ENCODE peak calls at places on chromosome 21, in four cellular contexts. Z, M, E and Y are unnamed samples.

GRCh38 chr21:34836103-34836932 is 167.5 kb downstream of the CLIC6 start:
- DNase-seq in Z (no peak), M (peak), E (peak), Y (peak)

GRCh38 chr21:46099476-46099875 is 1.6 kb downstream of the COL6A2 start:
- DNase-seq in Z (no peak), M (no peak), E (peak), Y (no peak)

GRCh38 chr21:15014220-15014619 is 50.6 kb downstream of the NRIP1 start:
- DNase-seq in Z (no peak), M (no peak), E (peak), Y (no peak)

GRCh38 chr21:34513109-34513675 is 1.2 kb upstream of the KCNE1 start:
- DNase-seq in Z (no peak), M (no peak), E (no peak), Y (no peak)

GRCh38 chr21:44636209-44637017 is 743 bp upstream of the KRTAP10-10 start:
- DNase-seq in Z (no peak), M (no peak), E (no peak), Y (no peak)

GRCh38 chr21:37546949-37547614 is 180.5 kb downstream of the DYRK1A start:
- DNase-seq in Z (no peak), M (no peak), E (peak), Y (peak)

GRCh38 chr21:45846373-45847160 is 135.0 kb upstream of the COL6A1 start:
- DNase-seq in Z (no peak), M (no peak), E (no peak), Y (no peak)

GRCh38 chr21:41847066-41847804 is 31.9 kb downstream of the PRDM15 start:
- DNase-seq in Z (no peak), M (peak), E (peak), Y (no peak)

DNA sequence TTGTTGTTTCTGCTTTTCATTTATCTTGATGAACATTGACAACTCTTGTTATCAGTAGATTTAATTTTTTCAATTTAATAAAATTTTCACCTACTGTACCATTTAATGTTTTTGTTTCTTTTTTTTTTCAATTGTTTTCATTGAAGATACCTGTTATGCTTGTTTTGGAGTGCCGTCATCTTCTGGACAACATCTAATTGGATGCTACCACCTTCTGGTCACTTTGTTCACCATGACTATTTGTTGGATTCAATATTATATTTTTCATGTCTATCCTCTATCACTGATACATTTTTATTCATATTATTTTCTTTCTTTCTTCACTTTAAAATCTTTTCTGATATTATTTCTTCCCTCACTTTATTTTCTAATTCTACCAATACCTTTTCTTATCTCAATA is 14.0 kb downstream of the KRTAP21-2 start:
- DNase-seq in Z (no peak), M (no peak), E (no peak), Y (no peak)
- TF ChIP-seq CTCF in Z (no peak), M (no peak), E (no peak), Y (no peak)

GRCh38 chr21:31347435-31348032 is 3.5 kb upstream of the TIAM1 start:
- DNase-seq in Z (peak), M (no peak), E (peak), Y (no peak)
- TF ChIP-seq CTCF in Z (peak), M (peak), E (peak), Y (peak)

GRCh38 chr21:30340714-30341573 is 3.5 kb upstream of the KRTAP27-1 start:
- DNase-seq in Z (peak), M (no peak), E (peak), Y (no peak)

GRCh38 chr21:30349572-30349971 is 1.2 kb upstream of the KRTAP23-1 start:
- DNase-seq in Z (no peak), M (no peak), E (peak), Y (no peak)

GRCh38 chr21:30348506-30348905 is at the start of gene KRTAP23-1:
- DNase-seq in Z (no peak), M (no peak), E (no peak), Y (no peak)

GRCh38 chr21:30345014-30345413 is 3.4 kb downstream of the KRTAP23-1 start:
- DNase-seq in Z (no peak), M (no peak), E (no peak), Y (no peak)
- TF ChIP-seq CTCF in Z (no peak), M (no peak), E (no peak), Y (no peak)

DNA sequence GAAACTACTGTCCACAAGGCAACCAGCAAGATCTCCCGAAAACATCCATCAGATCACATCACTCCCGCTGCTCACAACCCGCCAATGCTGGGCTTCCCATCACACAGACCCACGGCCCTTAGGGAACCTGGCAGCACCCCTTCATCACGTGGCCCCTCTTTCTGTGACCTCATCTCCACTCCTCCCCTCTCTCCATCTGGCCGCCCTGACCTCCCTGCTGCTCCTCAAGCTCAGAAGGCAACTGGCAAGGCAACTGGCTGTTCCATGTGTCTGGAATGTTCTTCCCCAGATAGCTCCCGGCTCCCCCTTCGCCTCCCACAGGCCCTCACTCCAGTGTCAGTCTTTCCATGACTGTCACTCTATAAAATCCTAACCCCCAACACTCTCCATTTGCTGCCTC is 113.0 kb upstream of the ERG start:
- DNase-seq in Z (no peak), M (no peak), E (no peak), Y (no peak)
- TF ChIP-seq CTCF in Z (no peak), M (no peak), E (no peak), Y (no peak)

GRCh38 chr21:31092867-31093266 is 54.6 kb upstream of the KRTAP19-8 start:
- DNase-seq in Z (no peak), M (no peak), E (no peak), Y (no peak)

GRCh38 chr21:31099122-31099521 is 60.8 kb upstream of the KRTAP19-8 start:
- DNase-seq in Z (no peak), M (no peak), E (no peak), Y (no peak)

GRCh38 chr21:31103163-31103562 is 64.9 kb upstream of the KRTAP19-8 start:
- DNase-seq in Z (no peak), M (no peak), E (no peak), Y (no peak)

GRCh38 chr21:31103571-31104265 is 65.4 kb upstream of the KRTAP19-8 start:
- DNase-seq in Z (no peak), M (no peak), E (no peak), Y (no peak)

GRCh38 chr21:31098576-31099005 is 60.3 kb upstream of the KRTAP19-8 start:
- DNase-seq in Z (peak), M (peak), E (peak), Y (no peak)
- TF ChIP-seq CTCF in Z (peak), M (peak), E (peak), Y (peak)

DNA sequence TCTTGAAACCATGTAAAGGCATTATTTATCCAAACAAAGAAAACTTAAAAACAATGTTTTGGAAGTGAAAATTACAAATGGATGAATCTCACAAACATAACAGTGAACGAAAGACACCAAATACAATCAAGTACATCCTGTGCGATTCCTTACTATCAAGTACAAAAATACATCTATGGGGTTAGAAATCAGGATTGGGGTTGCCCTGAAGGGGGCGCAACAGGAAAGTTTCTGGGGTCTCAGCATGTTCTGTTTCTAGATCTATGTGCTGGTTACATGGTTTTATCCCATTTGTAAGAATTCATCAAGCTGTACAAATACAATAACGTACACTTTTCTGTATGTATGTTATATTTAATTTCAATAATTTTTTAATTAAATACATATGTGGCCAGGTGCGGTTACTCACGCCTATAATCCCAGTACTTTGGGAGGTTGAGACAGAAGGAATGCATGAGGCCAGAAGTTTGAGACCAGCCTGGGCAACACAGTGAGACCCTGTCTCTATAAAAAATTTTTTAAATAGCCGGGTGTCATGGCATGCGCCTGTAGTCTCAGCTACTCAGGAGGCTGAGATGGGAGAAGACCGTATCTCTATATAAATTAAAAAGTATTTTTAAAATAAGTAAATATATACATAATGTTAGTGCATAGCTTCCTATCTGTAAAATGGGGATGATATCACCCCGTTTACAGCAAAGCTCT is 121.5 kb upstream of the SOD1 start:
- DNase-seq in Z (peak), M (no peak), E (no peak), Y (no peak)
- TF ChIP-seq CTCF in Z (peak), M (peak), E (peak), Y (peak)

GRCh38 chr21:27759820-27760219 is 792.9 kb upstream of the ADAMTS5 start:
- DNase-seq in Z (no peak), M (no peak), E (no peak), Y (no peak)
- TF ChIP-seq CTCF in Z (no peak), M (no peak), E (peak), Y (no peak)

DNA sequence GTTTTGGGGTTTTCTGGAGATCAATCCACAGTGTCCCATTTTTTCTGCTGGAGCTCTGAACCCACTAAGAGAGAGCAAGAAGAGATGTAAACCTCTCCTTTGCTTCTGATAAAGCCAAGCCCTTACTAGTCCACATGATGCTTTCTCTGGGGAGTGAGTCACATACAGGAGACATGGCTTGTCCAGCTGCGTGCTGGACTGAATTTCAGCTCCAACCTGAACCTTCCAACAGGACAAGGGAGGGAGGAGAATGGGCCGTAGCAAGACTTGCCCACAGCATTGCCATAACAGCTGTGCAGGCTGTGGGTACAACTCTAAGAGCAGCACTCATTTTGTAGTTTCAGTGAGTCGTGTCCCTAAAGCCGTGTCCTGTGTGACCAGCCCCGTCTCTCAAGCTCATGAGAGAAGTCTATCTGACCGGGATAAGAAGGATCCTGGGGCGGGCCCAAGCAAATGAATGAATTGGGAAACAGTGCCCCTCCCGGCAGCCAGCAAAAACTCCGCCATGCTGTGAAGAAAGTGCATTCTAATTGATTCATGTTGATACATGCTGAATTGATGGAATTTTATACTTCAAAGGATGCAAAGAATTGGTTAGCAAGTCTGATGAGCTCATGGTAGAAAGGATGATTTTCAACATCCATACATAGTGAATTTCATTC is 195.2 kb downstream of the GABPA start:
- DNase-seq in Z (no peak), M (no peak), E (peak), Y (no peak)
- TF ChIP-seq CTCF in Z (no peak), M (no peak), E (peak), Y (no peak)

DNA sequence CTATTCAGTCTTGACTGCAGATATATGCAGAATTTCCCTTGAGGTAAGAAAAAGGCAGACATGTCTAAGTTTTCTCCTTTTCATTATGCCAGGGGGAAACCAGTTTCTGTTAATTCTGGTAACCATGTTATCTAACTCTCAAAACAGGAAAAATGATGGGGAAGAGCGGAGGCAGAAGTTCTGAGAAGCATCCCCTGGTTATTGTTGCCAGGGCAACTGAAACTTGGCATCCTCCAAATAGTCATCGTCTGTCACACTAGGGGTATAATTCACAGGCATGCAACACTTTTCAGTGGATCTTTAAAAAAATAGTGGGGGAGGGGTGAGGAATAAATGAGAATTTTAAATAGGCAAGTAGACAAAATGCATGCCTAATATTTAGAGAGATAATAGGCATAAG is 715.3 kb upstream of the CXADR start:
- DNase-seq in Z (no peak), M (no peak), E (no peak), Y (no peak)
- TF ChIP-seq CTCF in Z (no peak), M (no peak), E (no peak), Y (no peak)

DNA sequence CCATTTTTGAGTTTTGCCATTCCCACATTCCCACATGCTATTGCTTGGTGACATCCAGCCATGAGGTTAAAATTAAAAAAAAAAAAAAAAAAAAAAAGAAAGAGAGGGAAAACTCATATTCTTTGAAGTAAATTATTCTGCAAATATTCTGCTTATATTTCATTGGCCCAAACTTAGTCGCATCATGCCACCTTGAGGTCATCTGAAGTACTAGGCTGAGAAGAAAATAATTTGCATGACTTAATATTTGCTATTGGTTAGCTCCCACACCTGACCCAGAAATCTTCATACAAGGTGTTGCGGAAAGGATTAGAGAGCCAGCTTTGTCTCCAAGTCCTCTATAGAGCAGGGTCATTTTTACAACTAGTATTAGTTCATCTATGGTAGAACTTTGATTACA is 2206.0 kb downstream of the MRPL39 start:
- DNase-seq in Z (no peak), M (no peak), E (peak), Y (no peak)
- TF ChIP-seq CTCF in Z (peak), M (no peak), E (peak), Y (no peak)